ENCODE peak calls at places on chromosomes 11 and 22, in nine cellular contexts. N is RWPE2, D is fibroblast of the aortic adventitia, F is OCI-LY7, L is neural progenitor cell, C is fibroblast of lung, G is mammary epithelial cell, I is neural crest cell, T is type B pancreatic cell. W is an unnamed sample.

GRCh38 chr11:77381749-77382693 is 80.5 kb upstream of the GDPD4 start:
- DNase-seq in N (no peak), D (peak; percentile 76), F (no peak), L (no peak), C (peak; percentile 68), G (no peak), I (no peak), T (no peak), W (peak; percentile 81)

GRCh38 chr22:29030016-29030617 is 31.5 kb downstream of the C22orf31 start:
- DNase-seq in N (no peak), D (peak; percentile 25), F (no peak), L (no peak), C (peak; percentile 85), G (peak; percentile 94), I (no peak), T (no peak), W (peak; percentile 56)

GRCh38 chr22:50012201-50013181 is at the start of gene IL17REL:
- DNase-seq in N (peak; percentile 64), D (peak; percentile 21), F (no peak), L (no peak), C (no peak), G (no peak), I (no peak), T (no peak), W (peak; percentile 38)

GRCh38 chr11:134580635-134581025 is 168.6 kb upstream of the B3GAT1 start:
- DNase-seq in N (no peak), D (no peak), F (no peak), L (no peak), C (no peak), G (no peak), I (no peak), T (no peak), W (no peak)

GRCh38 chr11:123187670-123188507 is 7.2 kb downstream of the CLMP start:
- DNase-seq in N (no peak), D (peak; percentile 78), F (no peak), L (peak; percentile 47), C (peak; percentile 71), G (peak; percentile 33), I (no peak), T (no peak), W (peak; percentile 58)

GRCh38 chr11:65606876-65607613 is 7.0 kb downstream of the MAP3K11 start:
- DNase-seq in N (no peak), D (peak; percentile 95), F (peak; percentile 21), L (peak; percentile 98), C (peak; percentile 97), G (peak; percentile 43), I (peak; percentile 78), T (peak; percentile 93), W (peak; percentile 98)

GRCh38 chr11:2178906-2179494 is 7.4 kb upstream of the TH start:
- DNase-seq in N (peak; percentile 94), D (no peak), F (no peak), L (no peak), C (peak; percentile 88), G (peak; percentile 82), I (no peak), T (no peak), W (peak; percentile 21)

GRCh38 chr11:70931430-70931829 is 320.9 kb downstream of the SHANK2 start:
- DNase-seq in N (no peak), D (no peak), F (no peak), L (no peak), C (no peak), G (no peak), I (no peak), T (no peak), W (no peak)

GRCh38 chr22:19843857-19844422 is 10.7 kb downstream of the GNB1L start:
- DNase-seq in N (no peak), D (no peak), F (no peak), L (no peak), C (no peak), G (no peak), I (no peak), T (no peak), W (no peak)

GRCh38 chr22:32619614-32620426 is 145.2 kb downstream of the FBXO7 start:
- DNase-seq in N (no peak), D (peak; percentile 73), F (no peak), L (no peak), C (peak; percentile 91), G (peak; percentile 69), I (no peak), T (no peak), W (peak; percentile 61)

GRCh38 chr11:66363805-66364535 is 7.6 kb downstream of the SLC29A2 start:
- DNase-seq in N (no peak), D (no peak), F (peak; percentile 55), L (peak; percentile 67), C (no peak), G (no peak), I (peak; percentile 80), T (no peak), W (no peak)

GRCh38 chr11:70527046-70527395 is 128.7 kb downstream of the CTTN start:
- DNase-seq in N (peak; percentile 51), D (no peak), F (no peak), L (no peak), C (no peak), G (no peak), I (no peak), T (no peak), W (no peak)

GRCh38 chr22:20312396-20313191 is 7.3 kb downstream of the DGCR6L start:
- DNase-seq in N (no peak), D (no peak), F (no peak), L (peak; percentile 0), C (no peak), G (no peak), I (no peak), T (peak; percentile 53), W (no peak)

GRCh38 chr22:44442856-44443595 is 55.0 kb downstream of the RTL6 start:
- DNase-seq in N (no peak), D (no peak), F (no peak), L (no peak), C (no peak), G (no peak), I (no peak), T (no peak), W (no peak)

GRCh38 chr11:45801723-45802315 is 3.1 kb upstream of the SLC35C1 start:
- DNase-seq in N (no peak), D (peak; percentile 29), F (peak; percentile 29), L (no peak), C (no peak), G (no peak), I (no peak), T (peak; percentile 15), W (no peak)

GRCh38 chr11:95465887-95466286 is 234.9 kb upstream of the SESN3 start:
- DNase-seq in N (no peak), D (no peak), F (no peak), L (peak; percentile 50), C (no peak), G (no peak), I (no peak), T (no peak), W (no peak)

GRCh38 chr11:100994966-100995365 is 134.6 kb downstream of the PGR start:
- DNase-seq in N (no peak), D (no peak), F (no peak), L (no peak), C (peak; percentile 23), G (peak; percentile 81), I (no peak), T (no peak), W (no peak)

GRCh38 chr11:74269161-74269809 is 42.2 kb downstream of the P4HA3 start:
- DNase-seq in N (no peak), D (peak; percentile 55), F (no peak), L (no peak), C (peak; percentile 58), G (no peak), I (no peak), T (peak; percentile 34), W (peak; percentile 93)

GRCh38 chr11:117839936-117840813 is 15.6 kb upstream of the FXYD2 start:
- DNase-seq in N (peak; percentile 29), D (no peak), F (no peak), L (no peak), C (no peak), G (no peak), I (no peak), T (peak; percentile 54), W (no peak)

GRCh38 chr11:72441647-72442267 is 7.4 kb upstream of the CLPB start:
- DNase-seq in N (no peak), D (peak; percentile 77), F (no peak), L (no peak), C (peak; percentile 58), G (no peak), I (no peak), T (no peak), W (peak; percentile 17)

GRCh38 chr22:37904572-37905533 is 1.2 kb upstream of the MICALL1 start:
- DNase-seq in N (peak; percentile 95), D (peak; percentile 99), F (no peak), L (no peak), C (peak; percentile 99), G (peak; percentile 97), I (no peak), T (no peak), W (peak; percentile 98)

GRCh38 chr11:69562302-69562701 is 78.7 kb upstream of the CCND1 start:
- DNase-seq in N (no peak), D (no peak), F (no peak), L (no peak), C (no peak), G (no peak), I (no peak), T (no peak), W (no peak)

GRCh38 chr11:114353448-114353847 is 46.9 kb downstream of the C11orf71 start:
- DNase-seq in N (no peak), D (no peak), F (no peak), L (no peak), C (peak; percentile 43), G (no peak), I (no peak), T (no peak), W (no peak)

GRCh38 chr11:118901494-118902335 is 18.0 kb downstream of the CXCR5 start:
- DNase-seq in N (peak; percentile 65), D (no peak), F (no peak), L (no peak), C (no peak), G (no peak), I (no peak), T (no peak), W (no peak)
- TF ChIP-seq CTCF in N (peak; percentile 15), D (peak; percentile 17), F (no peak), L (no peak), C (peak; percentile 8), G (peak; percentile 19), I (no peak), T (no peak), W (peak; percentile 20)

GRCh38 chr11:88448131-88448530 is 110.6 kb upstream of the CTSC start:
- DNase-seq in N (no peak), D (no peak), F (no peak), L (no peak), C (no peak), G (no peak), I (no peak), T (no peak), W (no peak)
- TF ChIP-seq CTCF in N (no peak), D (no peak), F (no peak), L (no peak), C (no peak), G (no peak), I (no peak), T (no peak), W (no peak)

GRCh38 chr11:3683039-3683438 is 11.9 kb upstream of the CHRNA10 start:
- DNase-seq in N (no peak), D (no peak), F (no peak), L (no peak), C (no peak), G (no peak), I (no peak), T (no peak), W (no peak)
- TF ChIP-seq CTCF in N (no peak), D (no peak), F (no peak), L (no peak), C (no peak), G (no peak), I (no peak), T (no peak), W (no peak)

GRCh38 chr22:39462443-39463147 is 5.8 kb downstream of the MGAT3 start:
- DNase-seq in N (no peak), D (no peak), F (no peak), L (peak; percentile 70), C (no peak), G (no peak), I (no peak), T (no peak), W (no peak)
- TF ChIP-seq CTCF in N (no peak), D (no peak), F (peak; percentile 12), L (peak; percentile 44), C (no peak), G (no peak), I (no peak), T (no peak), W (no peak)